ENCODE peak calls at places on chromosomes 3 and 15, in four cellular contexts. N is cardiac fibroblast, B is foreskin keratinocyte, U is iris pigment epithelial cell. F is an unnamed sample.

GRCh38 chr15:36877796-36878744 is 222.3 kb downstream of the MEIS2 start:
- DNase-seq in N (peak; percentile 9), U (no peak), B (no peak), F (no peak)

GRCh38 chr3:128572644-128573105 is 77.9 kb downstream of the RPN1 start:
- DNase-seq in N (no peak), B (no peak), U (no peak), F (no peak)

GRCh38 chr3:46334911-46335478 is 18.9 kb upstream of the CCR2 start:
- DNase-seq in U (peak; percentile 75), N (peak; percentile 28), B (peak; percentile 76), F (no peak)

GRCh38 chr3:57896691-57897090 is 111.5 kb upstream of the FLNB start:
- DNase-seq in N (no peak), U (no peak), B (no peak), F (no peak)

GRCh38 chr3:142652826-142653292 is 56.7 kb downstream of the PLS1 start:
- DNase-seq in N (no peak), B (no peak), U (no peak), F (no peak)

GRCh38 chr3:14988988-14989394 is 41.6 kb downstream of the NR2C2 start:
- DNase-seq in N (no peak), U (no peak), B (no peak), F (no peak)

GRCh38 chr3:62051506-62051905 is 321.8 kb downstream of the FEZF2 start:
- DNase-seq in B (peak; percentile 51), N (peak; percentile 61), U (peak; percentile 40), F (peak; percentile 48)

GRCh38 chr15:25345943-25346342 is 92.9 kb downstream of the UBE3A start:
- DNase-seq in B (peak; percentile 34), U (peak; percentile 54), N (peak; percentile 27), F (peak; percentile 40)

GRCh38 chr15:28943146-28943545 is 57.4 kb downstream of the APBA2 start:
- DNase-seq in U (no peak), N (no peak), B (no peak), F (no peak)